ENCODE peak calls at places on chromosome 19, in seven cellular contexts. T is fibroblast of mammary gland, X is GM23338, H is stomach, U is retinal pigment epithelial cell, E is kidney, F is psoas muscle. S is an unnamed sample.

GRCh38 chr19:19860756-19861390 is 4.8 kb upstream of the ZNF253 start:
- DNase-seq in T (no peak), X (peak), H (no peak), U (no peak), E (no peak), F (no peak), S (no peak)

GRCh38 chr19:42132030-42132628 is at the start of gene POU2F2:
- DNase-seq in T (no peak), X (peak), H (peak), U (no peak), E (peak), F (peak), S (peak)

GRCh38 chr19:57240311-57241090 is at the start of gene ZNF805:
- DNase-seq in T (peak), X (peak), H (peak), U (peak), E (peak), F (peak), S (peak)

GRCh38 chr19:20151617-20152145 is 15.3 kb upstream of the ZNF486 start:
- DNase-seq in T (no peak), X (peak), H (no peak), U (no peak), E (no peak), F (no peak), S (no peak)

GRCh38 chr19:27793644-27794443 is 1419.1 kb downstream of the UQCRFS1 start:
- DNase-seq in T (peak), X (peak), H (peak), U (peak), E (peak), F (peak), S (peak)

GRCh38 chr19:41299755-41300089 is 10.2 kb upstream of the CCDC97 start:
- DNase-seq in T (peak), X (no peak), H (peak), U (peak), E (no peak), F (peak), S (no peak)

GRCh38 chr19:5588906-5589676 is 21.3 kb upstream of the TINCR start:
- DNase-seq in T (no peak), X (no peak), H (no peak), U (no peak), E (peak), F (no peak), S (no peak)

GRCh38 chr19:4338441-4339350 is at the start of gene STAP2:
- DNase-seq in T (no peak), X (peak), H (peak), U (no peak), E (peak), F (no peak), S (no peak)

GRCh38 chr19:19782783-19783182 is 38.8 kb downstream of the ZNF506 start:
- DNase-seq in T (no peak), X (no peak), H (no peak), U (no peak), E (no peak), F (no peak), S (no peak)

GRCh38 chr19:30622276-30622675 is 250.1 kb downstream of the ZNF536 start:
- DNase-seq in T (no peak), X (no peak), H (no peak), U (no peak), E (no peak), F (no peak), S (no peak)

GRCh38 chr19:49506575-49507105 is 5.8 kb upstream of the FCGRT start:
- DNase-seq in T (peak), X (peak), H (peak), U (no peak), E (no peak), F (peak), S (no peak)

GRCh38 chr19:30090476-30090875 is 148.4 kb downstream of the URI1 start:
- DNase-seq in T (no peak), X (no peak), H (no peak), U (no peak), E (peak), F (no peak), S (no peak)

GRCh38 chr19:48878219-48879024 is 6.2 kb downstream of the PPP1R15A start:
- DNase-seq in T (no peak), X (no peak), H (peak), U (peak), E (no peak), F (no peak), S (no peak)

GRCh38 chr19:29831041-29831548 is 19.3 kb downstream of the CCNE1 start:
- DNase-seq in T (no peak), X (no peak), H (no peak), U (no peak), E (no peak), F (no peak), S (no peak)

GRCh38 chr19:31648347-31648746 is 299.1 kb upstream of the TSHZ3 start:
- DNase-seq in T (no peak), X (no peak), H (no peak), U (no peak), E (no peak), F (no peak), S (no peak)

GRCh38 chr19:55179570-55180484 is at the start of gene SYT5:
- DNase-seq in T (no peak), X (peak), H (peak), U (no peak), E (no peak), F (no peak), S (no peak)

GRCh38 chr19:46609511-46610412 is 8.6 kb downstream of the CALM3 start:
- DNase-seq in T (no peak), X (no peak), H (no peak), U (no peak), E (peak), F (no peak), S (no peak)

GRCh38 chr19:2476451-2477140 is 669 bp downstream of the GADD45B start:
- DNase-seq in T (peak), X (peak), H (peak), U (no peak), E (peak), F (peak), S (no peak)

GRCh38 chr19:48501446-48501960 is 10.1 kb downstream of the LMTK3 start:
- DNase-seq in T (no peak), X (peak), H (peak), U (no peak), E (peak), F (no peak), S (peak)

GRCh38 chr19:32471095-32471494 is 65.5 kb downstream of the DPY19L3 start:
- DNase-seq in T (no peak), X (no peak), H (no peak), U (no peak), E (no peak), F (no peak), S (no peak)

GRCh38 chr19:7272856-7273578 is 21.2 kb downstream of the INSR start:
- DNase-seq in T (peak), X (no peak), H (no peak), U (no peak), E (no peak), F (no peak), S (peak)

GRCh38 chr19:45887311-45887710 is 1.4 kb upstream of the IRF2BP1 start:
- DNase-seq in T (no peak), X (no peak), H (no peak), U (no peak), E (no peak), F (no peak), S (no peak)

GRCh38 chr19:1725100-1726064 is 27.9 kb upstream of the ONECUT3 start:
- DNase-seq in T (peak), X (peak), H (peak), U (no peak), E (no peak), F (peak), S (no peak)

GRCh38 chr19:30224689-30225606 is 147.2 kb upstream of the ZNF536 start:
- DNase-seq in T (no peak), X (peak), H (no peak), U (no peak), E (no peak), F (no peak), S (no peak)

GRCh38 chr19:30222993-30223865 is 149.0 kb upstream of the ZNF536 start:
- DNase-seq in T (no peak), X (peak), H (no peak), U (no peak), E (no peak), F (no peak), S (no peak)

GRCh38 chr19:45049073-45049736 is 10.4 kb downstream of the CLASRP start:
- DNase-seq in T (no peak), X (no peak), H (peak), U (no peak), E (no peak), F (no peak), S (no peak)

GRCh38 chr19:5395996-5396939 is 55.7 kb upstream of the PTPRS start:
- DNase-seq in T (no peak), X (peak), H (no peak), U (no peak), E (no peak), F (no peak), S (no peak)

GRCh38 chr19:6802336-6803035 is 30.0 kb downstream of the VAV1 start:
- DNase-seq in T (no peak), X (peak), H (peak), U (no peak), E (no peak), F (peak), S (peak)

GRCh38 chr19:28610731-28611130 is 602.2 kb downstream of the UQCRFS1 start:
- DNase-seq in T (no peak), X (no peak), H (no peak), U (no peak), E (no peak), F (no peak), S (no peak)

GRCh38 chr19:58474291-58474996 is 1.7 kb upstream of the ZNF446 start:
- DNase-seq in T (peak), X (no peak), H (no peak), U (no peak), E (no peak), F (no peak), S (no peak)

GRCh38 chr19:6048808-6049405 is 61.4 kb downstream of the RFX2 start:
- DNase-seq in T (peak), X (peak), H (peak), U (no peak), E (no peak), F (peak), S (no peak)

GRCh38 chr19:33689138-33689746 is 67.5 kb downstream of the CHST8 start:
- DNase-seq in T (no peak), X (no peak), H (no peak), U (no peak), E (peak), F (no peak), S (no peak)

GRCh38 chr19:1774999-1775772 is 21.9 kb downstream of the ONECUT3 start:
- DNase-seq in T (peak), X (peak), H (no peak), U (no peak), E (no peak), F (no peak), S (no peak)

GRCh38 chr19:19134687-19135158 is 3.6 kb downstream of the TMEM161A start:
- DNase-seq in T (no peak), X (peak), H (peak), U (peak), E (no peak), F (peak), S (no peak)

GRCh38 chr19:710767-711166 is 2.0 kb downstream of the PALM start:
- DNase-seq in T (no peak), X (no peak), H (no peak), U (no peak), E (peak), F (no peak), S (no peak)

GRCh38 chr19:709965-710714 is 1.4 kb downstream of the PALM start:
- DNase-seq in T (no peak), X (no peak), H (no peak), U (no peak), E (no peak), F (peak), S (no peak)

GRCh38 chr19:711224-711623 is 2.5 kb downstream of the PALM start:
- DNase-seq in T (no peak), X (no peak), H (no peak), U (no peak), E (no peak), F (no peak), S (no peak)

GRCh38 chr19:708154-709141 is at the start of gene PALM:
- DNase-seq in T (no peak), X (peak), H (peak), U (no peak), E (no peak), F (peak), S (no peak)

GRCh38 chr19:709196-709964 is 645 bp downstream of the PALM start:
- DNase-seq in T (no peak), X (peak), H (no peak), U (no peak), E (peak), F (no peak), S (no peak)
- H3K4me3 ChIP-seq in T (no peak), X (peak), H (peak), U (peak), E (no peak), F (peak), S (no peak)

GRCh38 chr19:38666662-38667448 is 19.4 kb downstream of the ACTN4 start:
- DNase-seq in T (peak), X (no peak), H (no peak), U (peak), E (peak), F (peak), S (no peak)
- H3K4me3 ChIP-seq in T (no peak), X (peak), H (no peak), U (no peak), E (peak), F (peak), S (no peak)

GRCh38 chr19:38252385-38252784 is 3.8 kb downstream of the PPP1R14A start:
- DNase-seq in T (no peak), X (no peak), H (no peak), U (no peak), E (no peak), F (no peak), S (no peak)

GRCh38 chr19:38251564-38252051 is 4.6 kb downstream of the PPP1R14A start:
- DNase-seq in T (no peak), X (peak), H (no peak), U (no peak), E (peak), F (no peak), S (no peak)

GRCh38 chr19:38253788-38254187 is 2.4 kb downstream of the PPP1R14A start:
- DNase-seq in T (no peak), X (no peak), H (no peak), U (no peak), E (no peak), F (no peak), S (no peak)

GRCh38 chr19:38252935-38253691 is 3.1 kb downstream of the PPP1R14A start:
- DNase-seq in T (no peak), X (no peak), H (peak), U (no peak), E (peak), F (no peak), S (no peak)

GRCh38 chr19:38255759-38256052 is 468 bp downstream of the PPP1R14A start:
- DNase-seq in T (no peak), X (peak), H (no peak), U (no peak), E (no peak), F (no peak), S (no peak)
- H3K4me3 ChIP-seq in T (no peak), X (peak), H (peak), U (no peak), E (peak), F (peak), S (no peak)

DNA sequence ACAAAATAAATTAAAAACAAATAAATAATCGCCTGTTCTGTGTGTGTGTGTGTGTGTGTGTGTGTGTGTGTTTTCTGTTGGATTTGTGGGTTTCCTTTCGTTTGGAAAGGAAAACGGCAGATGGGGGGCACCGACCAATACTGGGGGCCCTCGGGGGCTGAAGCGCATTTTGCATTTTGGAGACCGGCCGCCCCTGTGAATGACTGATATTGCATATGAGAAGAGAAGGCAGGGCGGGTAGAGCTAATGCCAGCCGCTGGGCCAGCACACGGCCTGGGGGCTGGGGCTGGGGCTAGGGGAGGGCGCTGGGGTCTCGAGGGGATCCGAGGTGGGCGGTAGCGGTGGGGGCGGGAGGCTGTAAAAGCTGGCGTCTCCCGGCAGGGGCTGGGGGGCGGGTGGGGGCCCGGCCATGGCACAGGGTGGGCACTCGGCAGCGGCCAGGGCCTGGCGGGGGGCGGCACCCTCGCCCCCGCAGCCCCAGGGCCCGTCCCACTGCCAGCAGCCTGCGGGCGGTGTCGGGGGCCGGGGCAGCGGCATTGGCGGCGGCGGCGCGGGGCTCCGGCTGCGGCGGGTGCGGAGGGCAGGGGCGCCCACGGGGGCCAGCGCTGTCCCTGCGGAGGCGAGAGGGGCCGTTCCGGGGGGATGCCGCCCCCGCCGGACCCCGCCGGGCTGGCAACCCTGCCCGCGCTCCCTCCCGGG is 11.2 kb downstream of the ANO8 start:
- DNase-seq in T (no peak), X (no peak), H (no peak), U (no peak), E (no peak), F (no peak), S (no peak)
- H3K4me3 ChIP-seq in T (no peak), X (peak), H (no peak), U (no peak), E (no peak), F (no peak), S (no peak)

DNA sequence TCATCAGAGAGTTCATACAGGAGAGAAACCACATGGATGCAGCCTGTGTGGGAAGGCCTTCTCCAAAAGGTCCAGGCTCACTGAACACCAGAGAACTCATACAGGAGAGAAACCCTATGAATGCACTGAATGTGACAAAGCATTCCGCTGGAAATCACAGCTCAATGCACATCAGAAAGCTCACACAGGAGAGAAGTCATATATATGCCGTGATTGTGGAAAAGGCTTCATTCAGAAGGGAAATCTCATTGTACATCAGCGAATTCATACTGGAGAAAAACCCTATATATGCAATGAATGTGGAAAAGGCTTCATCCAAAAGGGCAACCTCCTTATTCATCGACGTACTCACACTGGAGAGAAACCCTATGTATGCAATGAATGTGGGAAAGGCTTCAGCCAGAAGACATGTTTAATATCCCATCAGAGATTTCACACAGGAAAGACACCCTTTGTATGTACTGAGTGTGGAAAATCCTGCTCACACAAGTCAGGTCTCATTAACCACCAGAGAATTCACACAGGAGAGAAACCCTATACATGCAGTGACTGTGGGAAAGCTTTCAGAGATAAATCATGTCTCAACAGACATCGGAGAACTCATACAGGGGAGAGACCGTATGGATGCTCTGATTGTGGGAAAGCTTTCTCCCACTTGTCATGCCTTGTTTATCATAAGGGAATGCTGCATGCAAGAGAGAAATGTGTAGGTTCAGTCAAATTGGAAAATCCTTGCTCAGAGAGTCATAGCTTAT is 17.7 kb downstream of the ZNF613 start:
- DNase-seq in T (peak), X (peak), H (no peak), U (no peak), E (no peak), F (no peak), S (no peak)
- H3K4me3 ChIP-seq in T (no peak), X (peak), H (no peak), U (no peak), E (peak), F (no peak), S (no peak)

GRCh38 chr19:43474986-43475705 is 9.7 kb upstream of the LYPD3 start:
- DNase-seq in T (peak), X (peak), H (peak), U (peak), E (peak), F (peak), S (peak)
- H3K4me3 ChIP-seq in T (peak), X (peak), H (peak), U (peak), E (peak), F (peak), S (peak)

DNA sequence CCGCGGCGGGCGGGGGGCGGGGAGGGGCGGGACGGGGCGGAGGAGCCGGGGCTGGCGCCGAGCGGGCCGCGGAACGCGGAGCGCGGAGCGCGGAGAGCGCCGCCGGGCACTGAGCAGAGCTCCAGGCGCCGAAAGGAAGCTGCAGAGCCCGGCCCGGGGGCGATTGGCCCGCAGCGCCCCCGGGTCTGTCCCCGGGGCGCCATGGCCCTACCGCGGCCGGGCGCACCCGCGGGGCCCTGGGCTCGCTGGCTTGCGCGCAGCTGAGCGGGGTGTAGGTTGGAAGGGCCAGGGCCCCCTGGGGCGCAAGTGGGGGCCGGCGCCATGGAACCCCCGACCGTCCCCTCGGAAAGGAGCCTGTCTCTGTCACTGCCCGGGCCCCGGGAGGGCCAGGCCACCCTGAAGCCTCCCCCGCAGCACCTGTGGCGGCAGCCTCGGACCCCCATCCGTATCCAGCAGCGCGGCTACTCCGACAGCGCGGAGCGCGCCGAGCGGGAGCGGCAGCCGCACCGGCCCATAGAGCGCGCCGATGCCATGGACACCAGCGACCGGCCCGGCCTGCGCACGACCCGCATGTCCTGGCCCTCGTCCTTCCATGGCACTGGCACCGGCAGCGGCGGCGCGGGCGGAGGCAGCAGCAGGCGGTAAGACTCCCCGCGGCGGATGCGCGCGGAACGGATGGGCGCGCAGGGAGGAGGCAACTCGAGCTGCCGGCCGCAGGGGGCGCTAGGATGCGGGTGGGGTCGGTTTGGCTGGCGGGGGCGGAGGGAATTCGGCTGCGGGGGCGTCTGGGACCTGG is at the start of gene PDE4A:
- DNase-seq in T (no peak), X (peak), H (no peak), U (no peak), E (peak), F (no peak), S (no peak)
- H3K4me3 ChIP-seq in T (peak), X (peak), H (no peak), U (peak), E (no peak), F (peak), S (peak)

S was measured in GM12864.